ENCODE peak calls at places on chromosomes 11 and 22, in nine cellular contexts. O is nephron progenitor cell, T is lower leg skin, F is choroid plexus epithelial cell, Z is neural crest cell, A is GM13977, N is GM12865, G is AG09319, I is RWPE1. R is an unnamed sample.
A peak's percentile ranks its signal among the peaks of the same experiment; 100 is the strongest.

GRCh38 chr11:130403301-130403804 is 25.1 kb downstream of the ADAMTS8 start:
- DNase-seq in O (no peak), T (peak; percentile 20), F (peak; percentile 93), Z (no peak), A (no peak), N (no peak), G (peak; percentile 66), I (peak; percentile 67), R (no peak)

GRCh38 chr11:119982517-119983239 is 155.2 kb downstream of the TRIM29 start:
- DNase-seq in O (no peak), T (no peak), F (no peak), Z (no peak), A (no peak), N (no peak), G (no peak), I (no peak), R (no peak)

GRCh38 chr11:65559951-65560537 is 1.9 kb upstream of the LTBP3 start:
- DNase-seq in O (no peak), T (no peak), F (peak; percentile 63), Z (no peak), A (no peak), N (no peak), G (no peak), I (peak; percentile 85), R (no peak)

GRCh38 chr11:64831411-64831891 is 13.0 kb downstream of the CDC42BPG start:
- DNase-seq in O (no peak), T (no peak), F (no peak), Z (no peak), A (no peak), N (no peak), G (no peak), I (no peak), R (no peak)

GRCh38 chr11:2202071-2202899 is 30.7 kb upstream of the TH start:
- DNase-seq in O (peak; percentile 10), T (peak; percentile 84), F (no peak), Z (no peak), A (no peak), N (no peak), G (no peak), I (peak; percentile 92), R (no peak)

GRCh38 chr11:1532606-1533341 is 39.3 kb downstream of the DUSP8 start:
- DNase-seq in O (no peak), T (no peak), F (no peak), Z (no peak), A (no peak), N (no peak), G (no peak), I (peak; percentile 32), R (no peak)

GRCh38 chr22:27212617-27213177 is 555.3 kb downstream of the MIAT start:
- DNase-seq in O (peak; percentile 52), T (peak; percentile 92), F (peak; percentile 98), Z (no peak), A (no peak), N (no peak), G (peak; percentile 98), I (no peak), R (peak; percentile 96)

GRCh38 chr11:61024938-61025818 is 53.7 kb downstream of the CD6 start:
- DNase-seq in O (no peak), T (no peak), F (no peak), Z (no peak), A (no peak), N (no peak), G (no peak), I (no peak), R (no peak)

GRCh38 chr11:69943506-69943905 is 124.3 kb upstream of the FGF3 start:
- DNase-seq in O (no peak), T (no peak), F (no peak), Z (no peak), A (no peak), N (no peak), G (no peak), I (no peak), R (no peak)

GRCh38 chr22:45268167-45268957 is 16.4 kb upstream of the UPK3A start:
- DNase-seq in O (peak; percentile 86), T (no peak), F (no peak), Z (peak; percentile 53), A (no peak), N (no peak), G (no peak), I (no peak), R (no peak)

GRCh38 chr11:119410501-119410900 is 12.5 kb downstream of the THY1 start:
- DNase-seq in O (no peak), T (no peak), F (no peak), Z (no peak), A (no peak), N (no peak), G (no peak), I (no peak), R (no peak)

GRCh38 chr22:38454361-38455062 is 487 bp downstream of the KCNJ4 start:
- DNase-seq in O (peak; percentile 56), T (no peak), F (no peak), Z (no peak), A (peak; percentile 70), N (peak; percentile 68), G (no peak), I (no peak), R (no peak)

GRCh38 chr11:59754494-59754858 is 700 bp upstream of the STX3 start:
- DNase-seq in O (peak; percentile 26), T (peak; percentile 17), F (peak; percentile 29), Z (no peak), A (peak; percentile 58), N (peak; percentile 22), G (no peak), I (peak; percentile 20), R (no peak)

DNA sequence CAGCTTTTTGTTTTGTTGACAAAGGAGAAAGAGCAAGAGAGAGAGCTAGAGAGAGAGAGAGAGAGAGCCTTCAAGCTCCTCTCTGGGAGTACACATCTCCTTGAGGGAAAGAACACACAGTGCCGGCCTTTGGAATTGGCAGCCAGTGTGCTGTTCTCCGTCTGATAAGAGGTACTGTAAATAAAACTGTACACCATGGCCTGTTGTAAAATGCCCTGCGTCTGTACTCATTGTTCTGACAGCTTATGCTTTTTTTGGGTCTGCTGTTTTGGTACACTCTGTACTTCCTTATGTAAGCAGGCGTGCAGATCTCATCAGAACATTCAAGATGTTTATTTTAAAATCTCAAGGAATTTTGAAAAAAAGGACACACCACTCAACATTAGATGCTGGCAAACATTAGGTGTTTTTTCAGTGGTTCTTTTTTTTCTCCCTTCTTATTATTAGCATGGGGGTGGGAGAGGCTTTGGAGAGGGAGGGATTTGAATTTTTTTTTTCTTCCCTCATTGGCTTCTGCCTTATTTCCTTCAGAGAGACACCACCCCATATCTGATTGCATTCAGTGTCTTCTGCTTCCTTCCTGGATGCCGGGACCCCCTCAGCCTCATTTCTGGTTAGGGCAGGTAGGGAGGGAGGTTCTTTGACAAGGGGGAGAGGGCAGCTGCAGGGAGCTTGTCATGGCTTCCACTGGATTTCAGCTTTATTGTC is 116.8 kb upstream of the NNMT start:
- DNase-seq in O (no peak), T (peak; percentile 94), F (peak; percentile 100), Z (no peak), A (no peak), N (no peak), G (no peak), I (no peak), R (no peak)
- TF ChIP-seq CTCF in O (no peak), T (no peak), F (no peak), Z (no peak), A (no peak), N (no peak), G (no peak), I (no peak), R (no peak)

DNA sequence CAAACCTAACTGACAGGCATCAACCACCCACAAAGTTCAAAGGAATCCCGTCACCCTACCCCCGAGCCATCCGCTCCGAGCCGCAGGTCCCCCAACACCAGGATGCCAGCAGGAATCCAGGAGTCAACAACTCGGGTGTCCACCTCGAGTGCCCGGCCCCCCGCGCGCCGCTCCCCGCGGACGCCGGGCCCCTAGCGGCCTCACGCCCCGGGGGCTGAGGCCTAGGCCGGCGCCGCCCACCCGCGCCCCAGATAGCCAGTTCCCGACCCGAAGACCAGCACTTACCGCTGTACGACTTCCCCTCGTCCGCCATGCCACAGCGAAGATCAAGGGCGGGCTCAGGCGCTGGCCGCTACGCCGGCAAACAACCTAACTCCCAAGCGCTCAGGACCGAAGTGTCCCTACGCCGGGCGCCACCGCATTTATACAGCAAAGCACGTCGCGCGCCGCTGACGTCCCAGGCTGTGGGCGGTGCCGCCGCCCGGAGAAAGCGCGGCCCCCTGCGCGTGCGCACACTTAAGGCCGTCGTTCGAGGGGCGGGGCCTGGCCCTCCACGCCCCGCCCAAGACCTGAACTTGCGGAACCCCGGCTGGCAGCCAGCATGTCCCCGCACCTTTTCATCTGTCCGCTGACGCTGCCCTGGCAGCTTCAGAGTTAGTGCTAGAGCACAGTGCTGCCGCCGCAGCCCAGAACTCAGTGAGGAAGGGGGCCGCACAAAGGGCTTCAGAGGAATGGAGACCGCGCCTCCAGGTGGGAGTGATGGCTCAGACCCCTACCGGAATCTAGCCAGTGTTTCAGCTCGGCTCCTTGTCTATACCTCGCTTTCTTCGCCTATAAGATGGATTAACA is at the start of gene NXF1:
- DNase-seq in O (peak; percentile 98), T (peak; percentile 92), F (peak; percentile 97), Z (peak; percentile 99), A (peak; percentile 99), N (peak; percentile 99), G (peak; percentile 90), I (peak; percentile 97), R (peak; percentile 77)
- TF ChIP-seq CTCF in O (no peak), T (no peak), F (peak; percentile 32), Z (peak; percentile 49), A (no peak), N (peak; percentile 3), G (no peak), I (no peak), R (no peak)

DNA sequence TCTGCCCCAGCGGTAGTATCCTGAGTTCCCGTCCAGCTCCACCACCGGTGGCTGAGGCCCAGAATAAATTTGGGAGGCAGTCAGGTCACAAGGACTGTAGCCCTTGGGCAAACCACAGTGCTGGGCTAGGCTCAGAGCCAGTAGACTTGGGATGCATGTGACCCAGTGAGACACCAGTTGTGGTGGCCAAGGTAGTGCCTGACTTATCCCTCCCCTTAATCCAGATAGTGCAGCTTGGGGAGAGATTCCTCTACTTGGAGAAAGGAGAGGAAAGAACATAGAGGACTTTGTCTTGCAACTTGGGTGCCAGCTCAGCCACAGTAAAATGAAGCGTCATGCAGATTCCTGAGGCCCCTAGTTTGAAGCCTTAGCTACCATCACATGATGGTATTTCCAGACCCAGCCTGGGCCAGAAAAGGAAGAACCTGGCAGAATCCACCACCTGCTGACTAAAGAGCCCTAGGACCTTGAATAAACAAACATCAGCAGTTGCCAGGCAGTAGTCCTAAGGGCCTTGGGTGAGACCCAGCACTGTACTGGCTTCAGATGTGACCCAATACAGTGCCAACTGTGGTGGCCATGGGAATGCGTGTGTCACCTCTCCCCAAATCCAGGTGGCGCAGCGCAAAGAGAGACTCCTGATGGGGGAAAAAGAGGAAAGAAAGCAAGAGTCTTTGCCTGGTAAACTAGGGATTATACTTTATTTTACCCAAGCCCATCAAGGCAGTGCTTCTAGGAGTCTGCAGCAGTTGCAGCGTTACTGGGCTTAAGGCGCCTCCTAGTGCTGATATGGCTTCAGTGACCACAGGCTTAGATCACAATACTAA is 17.0 kb upstream of the DDX10 start:
- DNase-seq in O (peak; percentile 61), T (peak; percentile 79), F (peak; percentile 93), Z (peak; percentile 62), A (no peak), N (peak; percentile 83), G (peak; percentile 68), I (peak; percentile 65), R (peak; percentile 81)
- TF ChIP-seq CTCF in O (peak; percentile 88), T (no peak), F (peak; percentile 98), Z (peak; percentile 93), A (peak; percentile 89), N (peak; percentile 87), G (peak; percentile 93), I (peak; percentile 74), R (peak; percentile 90)

DNA sequence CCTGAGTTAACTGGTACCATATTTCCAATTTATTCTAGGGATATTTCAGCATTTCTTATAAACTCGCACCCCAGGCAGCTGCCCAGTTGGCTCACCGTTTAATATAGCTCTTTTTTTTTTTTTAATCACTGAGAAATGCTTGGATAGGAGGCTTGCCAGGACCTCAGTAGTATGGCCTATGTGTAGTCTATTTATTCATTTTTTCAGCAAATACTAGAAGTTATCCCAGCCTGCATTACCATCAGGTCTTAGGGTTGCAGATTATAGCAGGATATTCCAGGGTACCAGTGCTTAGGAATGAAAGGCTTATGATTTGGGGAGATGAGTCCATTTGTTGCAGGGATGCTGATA is 26.6 kb downstream of the PARVA start:
- DNase-seq in O (no peak), T (no peak), F (no peak), Z (no peak), A (no peak), N (no peak), G (no peak), I (no peak), R (no peak)
- TF ChIP-seq CTCF in O (no peak), T (no peak), F (no peak), Z (no peak), A (no peak), N (no peak), G (no peak), I (no peak), R (no peak)